ENCODE peak calls at places on chromosomes 3 and 15, in four cellular contexts. Z is GM12878, G is HepG2, Y is SK-N-SH. N is an unnamed sample.

GRCh38 chr3:194572131-194572789 is 61.0 kb downstream of the TMEM44 start:
- DNase-seq in Y (no peak), G (peak), Z (no peak), N (no peak)

GRCh38 chr15:68055224-68055705 is 1.1 kb downstream of the PIAS1 start:
- DNase-seq in Y (peak), G (no peak), Z (peak), N (no peak)

GRCh38 chr3:172342097-172342659 is 106.1 kb downstream of the GHSR start:
- DNase-seq in Y (no peak), Z (no peak), G (no peak), N (no peak)

GRCh38 chr3:72587282-72587681 is 261.0 kb downstream of the SHQ1 start:
- DNase-seq in Y (no peak), Z (no peak), G (no peak), N (no peak)

GRCh38 chr15:63157891-63158431 is 684 bp upstream of the RPS27L start:
- DNase-seq in G (peak), Z (no peak), Y (peak), N (peak)

GRCh38 chr15:101295607-101296225 is 668 bp upstream of the SNRPA1 start:
- DNase-seq in G (no peak), Y (no peak), Z (no peak), N (no peak)

GRCh38 chr3:181567446-181568075 is 144.2 kb upstream of the SOX2 start:
- DNase-seq in Z (no peak), G (no peak), Y (no peak), N (no peak)

GRCh38 chr3:41204369-41204768 is 5.1 kb downstream of the CTNNB1 start:
- DNase-seq in G (no peak), Z (no peak), Y (no peak), N (no peak)

GRCh38 chr3:100737334-100737733 is 28.0 kb downstream of the TFG start:
- DNase-seq in Y (peak), G (no peak), Z (no peak), N (peak)

GRCh38 chr15:41337631-41338522 is 5.2 kb downstream of the NUSAP1 start:
- DNase-seq in Y (no peak), Z (no peak), G (no peak), N (no peak)

GRCh38 chr15:77032052-77032646 is 37.2 kb downstream of the PSTPIP1 start:
- DNase-seq in G (peak), Z (no peak), Y (peak), N (no peak)

GRCh38 chr15:41495736-41496599 is 2.3 kb downstream of the ITPKA start:
- DNase-seq in Z (no peak), G (peak), Y (peak), N (no peak)

GRCh38 chr3:129481783-129482332 is 41.8 kb downstream of the IFT122 start:
- DNase-seq in G (no peak), Z (no peak), Y (peak), N (no peak)

GRCh38 chr3:149010504-149010951 is 19.2 kb downstream of the GYG1 start:
- DNase-seq in Z (no peak), G (peak), Y (no peak), N (no peak)

GRCh38 chr3:193780371-193780770 is 187.4 kb downstream of the OPA1 start:
- DNase-seq in Z (no peak), Y (no peak), G (no peak), N (no peak)

GRCh38 chr3:16511561-16512434 is 1.7 kb downstream of the RFTN1 start:
- DNase-seq in Z (peak), G (no peak), Y (no peak), N (no peak)

GRCh38 chr3:66423791-66424190 is 77.0 kb downstream of the LRIG1 start:
- DNase-seq in Z (no peak), Y (no peak), G (no peak), N (no peak)

GRCh38 chr15:45234562-45235235 is 17.3 kb upstream of the SLC28A2 start:
- DNase-seq in G (no peak), Y (no peak), Z (no peak), N (no peak)

GRCh38 chr3:52792961-52793695 is 1.5 kb upstream of the ITIH3 start:
- DNase-seq in Z (no peak), Y (no peak), G (no peak), N (no peak)
- TF ChIP-seq PBX3 in Z (no peak), Y (no peak), G (no peak), N (no peak)

GRCh38 chr15:37204698-37205097 is 104.3 kb upstream of the MEIS2 start:
- DNase-seq in Y (no peak), Z (no peak), G (no peak), N (no peak)

GRCh38 chr15:37203050-37203449 is 102.7 kb upstream of the MEIS2 start:
- DNase-seq in G (no peak), Z (no peak), Y (no peak), N (no peak)

GRCh38 chr15:37199546-37199945 is 99.2 kb upstream of the MEIS2 start:
- DNase-seq in Y (no peak), G (no peak), Z (no peak), N (no peak)
- TF ChIP-seq PBX3 in Y (no peak), G (no peak), Z (no peak), N (no peak)

GRCh38 chr3:114878119-114878839 is 268.8 kb downstream of the ZBTB20 start:
- DNase-seq in G (no peak), Z (no peak), Y (no peak), N (no peak)
- TF ChIP-seq PBX3 in G (no peak), Z (no peak), Y (no peak), N (no peak)

DNA sequence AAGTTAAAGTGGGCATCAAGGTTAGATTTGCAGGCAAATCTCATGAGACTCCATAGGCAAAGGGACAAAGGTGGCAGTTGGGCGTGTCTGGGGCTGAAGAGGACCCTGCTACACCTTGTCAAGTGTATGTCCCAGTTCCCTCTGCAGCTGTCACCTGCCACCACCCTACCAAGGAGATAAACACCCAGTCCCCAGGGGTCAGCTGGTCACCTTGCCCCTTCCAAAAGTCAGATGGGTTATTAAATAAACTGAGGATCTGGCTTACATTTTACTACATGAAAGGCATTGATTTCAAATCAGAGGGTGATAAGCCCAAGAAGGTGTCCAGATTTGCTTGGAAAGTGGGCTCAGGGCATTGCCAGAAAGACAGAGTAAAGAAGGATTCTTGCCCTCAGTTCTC is 248.1 kb upstream of the TRIM42 start:
- DNase-seq in G (no peak), Y (no peak), Z (no peak), N (no peak)
- TF ChIP-seq PBX3 in G (no peak), Y (no peak), Z (no peak), N (no peak)

GRCh38 chr3:141575879-141576743 is 89.3 kb downstream of the RASA2 start:
- DNase-seq in Z (no peak), G (peak), Y (peak), N (peak)

GRCh38 chr3:141576744-141577052 is 89.9 kb downstream of the RASA2 start:
- DNase-seq in Y (no peak), G (no peak), Z (no peak), N (no peak)

GRCh38 chr3:141578197-141578596 is 91.4 kb downstream of the RASA2 start:
- DNase-seq in Y (no peak), Z (no peak), G (no peak), N (no peak)
- TF ChIP-seq PBX3 in Y (no peak), Z (no peak), G (no peak), N (no peak)

GRCh38 chr3:156406393-156406792 is 148.5 kb downstream of the SSR3 start:
- DNase-seq in G (no peak), Z (no peak), Y (no peak), N (no peak)

GRCh38 chr3:156412600-156412999 is 142.3 kb downstream of the SSR3 start:
- DNase-seq in Z (no peak), Y (no peak), G (no peak), N (no peak)

GRCh38 chr3:156407617-156408225 is 147.2 kb downstream of the SSR3 start:
- DNase-seq in G (no peak), Y (no peak), Z (no peak), N (no peak)

GRCh38 chr3:156413293-156413912 is 141.5 kb downstream of the SSR3 start:
- DNase-seq in G (no peak), Y (no peak), Z (no peak), N (no peak)

GRCh38 chr3:156409694-156410093 is 145.2 kb downstream of the SSR3 start:
- DNase-seq in Y (no peak), G (no peak), Z (no peak), N (no peak)
- TF ChIP-seq PBX3 in Y (no peak), G (no peak), Z (no peak), N (no peak)

DNA sequence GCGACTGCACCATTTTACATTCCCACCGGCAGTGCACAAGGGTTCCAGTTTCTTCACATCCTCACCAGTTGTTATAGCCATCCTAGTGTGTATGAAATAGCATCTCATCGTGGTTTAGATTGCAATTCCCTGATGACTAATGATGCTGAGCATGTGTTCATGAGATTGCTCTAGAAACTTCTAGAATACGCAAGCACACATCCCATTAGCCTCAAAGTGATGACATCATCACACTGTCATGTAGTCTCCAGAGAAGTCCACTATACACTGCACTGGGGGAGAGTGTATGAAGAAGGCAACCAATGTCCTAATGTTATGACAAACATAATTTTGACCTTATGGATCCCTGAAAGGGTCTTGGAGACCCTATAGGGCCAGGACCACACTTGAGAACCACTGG is 30.2 kb downstream of the FBLN2 start:
- DNase-seq in G (no peak), Z (no peak), Y (no peak), N (no peak)
- TF ChIP-seq PBX3 in G (no peak), Z (no peak), Y (no peak), N (no peak)

DNA sequence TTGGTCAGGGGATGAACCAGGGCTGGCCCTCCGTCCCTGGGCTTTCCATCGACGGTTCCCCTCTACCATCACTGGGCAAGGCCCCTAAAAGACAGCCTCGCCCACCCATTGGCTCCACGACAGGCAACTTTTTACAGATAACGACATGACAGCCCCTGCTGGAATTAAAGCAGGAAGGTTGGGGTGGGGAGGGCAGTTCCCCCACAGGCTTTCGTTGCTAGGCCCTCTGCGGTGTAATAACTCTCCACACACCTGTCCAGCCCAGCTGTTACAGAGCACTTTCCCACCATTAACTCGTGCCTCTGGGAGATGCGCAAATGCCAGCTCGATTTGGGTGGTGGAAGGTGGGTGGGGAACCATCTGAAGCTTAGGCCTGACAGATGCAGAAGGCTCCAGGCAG is 264.2 kb upstream of the TLE3 start:
- DNase-seq in Y (no peak), G (no peak), Z (no peak), N (no peak)
- TF ChIP-seq PBX3 in Y (no peak), G (no peak), Z (no peak), N (no peak)

GRCh38 chr3:175270199-175270837 is 411.2 kb downstream of the NAALADL2 start:
- DNase-seq in Z (no peak), G (no peak), Y (peak), N (no peak)
- TF ChIP-seq PBX3 in Z (no peak), G (no peak), Y (no peak), N (no peak)

GRCh38 chr3:121431717-121432517 is 113.9 kb downstream of the POLQ start:
- DNase-seq in G (peak), Y (no peak), Z (peak), N (no peak)

GRCh38 chr3:121430816-121431215 is 115.0 kb downstream of the POLQ start:
- DNase-seq in G (no peak), Z (no peak), Y (no peak), N (no peak)

GRCh38 chr3:121436641-121437040 is 109.1 kb downstream of the POLQ start:
- DNase-seq in G (no peak), Y (no peak), Z (no peak), N (no peak)

DNA sequence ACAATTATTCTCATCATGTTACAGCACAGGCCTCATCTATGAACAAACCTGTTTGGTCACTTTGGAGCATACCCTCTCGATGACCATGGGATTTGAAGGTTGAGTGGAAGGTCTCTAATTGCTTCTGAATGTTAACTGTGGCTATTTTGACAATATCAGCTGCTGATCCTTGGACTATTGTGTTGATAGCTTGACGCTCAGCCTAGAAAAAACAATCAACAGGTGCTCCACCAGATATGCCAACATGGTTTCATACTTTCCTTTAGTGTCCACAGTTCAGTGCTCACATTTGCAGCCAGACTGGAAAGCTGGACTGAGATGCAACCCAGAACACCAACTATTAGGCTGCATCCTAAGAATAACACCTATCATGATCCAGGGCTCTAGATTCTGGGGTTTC is 109.7 kb downstream of the POLQ start:
- DNase-seq in G (no peak), Y (no peak), Z (no peak), N (no peak)
- TF ChIP-seq PBX3 in G (no peak), Y (no peak), Z (no peak), N (no peak)